ENCODE peak calls at places on chromosomes 12 and 14, in ten cellular contexts. Z, W, F, R, B, P, O, N, L and M are unnamed samples.

GRCh38 chr14:74244115-74244514 is 4.9 kb downstream of the VSX2 start:
- DNase-seq in R (no peak), L (no peak), B (no peak), Z (no peak), O (no peak), P (no peak), F (no peak), W (no peak), N (no peak), M (no peak)

GRCh38 chr12:74111688-74112360 is 425.8 kb upstream of the ATXN7L3B start:
- DNase-seq in F (no peak), R (no peak), L (no peak), W (no peak), Z (no peak), P (peak; percentile 5), N (peak; percentile 46), O (peak; percentile 14), B (no peak), M (no peak)

GRCh38 chr12:27003421-27004311 is 10.5 kb downstream of the TM7SF3 start:
- DNase-seq in P (no peak), R (no peak), N (no peak), W (no peak), Z (no peak), O (no peak), B (no peak), L (no peak), F (no peak), M (no peak)

GRCh38 chr12:94111290-94111689 is 37.1 kb upstream of the PLXNC1 start:
- DNase-seq in N (no peak), B (no peak), Z (no peak), W (no peak), L (no peak), P (no peak), F (no peak), R (no peak), O (no peak), M (no peak)

GRCh38 chr14:73462815-73463214 is 4.5 kb upstream of the NUMB start:
- DNase-seq in N (no peak), O (no peak), L (no peak), F (no peak), R (no peak), W (no peak), P (no peak), Z (no peak), B (no peak), M (no peak)

GRCh38 chr12:52870361-52871290 is 21.8 kb upstream of the KRT78 start:
- DNase-seq in N (peak; percentile 29), P (no peak), W (no peak), R (no peak), B (peak; percentile 44), O (peak; percentile 54), Z (no peak), F (peak; percentile 73), L (peak; percentile 81), M (no peak)

GRCh38 chr12:52082988-52083637 is 3.6 kb downstream of the SMIM41 start:
- DNase-seq in B (peak; percentile 46), F (peak; percentile 68), P (peak; percentile 49), N (peak; percentile 38), L (peak; percentile 61), O (peak; percentile 82), R (no peak), W (no peak), Z (peak; percentile 52), M (no peak)

GRCh38 chr12:46221255-46222128 is 47.4 kb downstream of the SLC38A1 start:
- DNase-seq in R (no peak), W (no peak), F (no peak), P (peak; percentile 78), Z (peak; percentile 45), B (no peak), O (no peak), N (peak; percentile 73), L (no peak), M (no peak)

GRCh38 chr14:98916036-98916435 is 356.0 kb downstream of the BCL11B start:
- DNase-seq in L (no peak), F (no peak), O (no peak), W (no peak), N (no peak), B (no peak), P (no peak), R (no peak), Z (no peak), M (no peak)

GRCh38 chr14:98915625-98916024 is 356.4 kb downstream of the BCL11B start:
- DNase-seq in Z (no peak), B (no peak), R (no peak), P (no peak), O (no peak), N (no peak), W (no peak), L (no peak), F (no peak), M (no peak)

GRCh38 chr14:98924046-98924445 is 348.0 kb downstream of the BCL11B start:
- DNase-seq in R (peak; percentile 4), N (no peak), L (no peak), O (no peak), W (no peak), F (no peak), P (no peak), Z (no peak), B (no peak), M (no peak)

GRCh38 chr14:98923596-98923995 is 348.4 kb downstream of the BCL11B start:
- DNase-seq in L (no peak), N (no peak), F (no peak), W (no peak), R (no peak), Z (no peak), B (no peak), P (no peak), O (no peak), M (no peak)

GRCh38 chr14:98919431-98919830 is 352.6 kb downstream of the BCL11B start:
- DNase-seq in Z (no peak), N (no peak), W (no peak), P (no peak), O (no peak), B (no peak), F (no peak), R (peak; percentile 7), L (no peak), M (no peak)
- H3K4me3 ChIP-seq in Z (no peak overlapping the region), N (no peak overlapping the region), W (no peak overlapping the region), P (no peak overlapping the region), O (no peak overlapping the region), B (no peak overlapping the region), F (no peak overlapping the region), R (no peak overlapping the region), L (no peak overlapping the region), M (no peak overlapping the region)

DNA sequence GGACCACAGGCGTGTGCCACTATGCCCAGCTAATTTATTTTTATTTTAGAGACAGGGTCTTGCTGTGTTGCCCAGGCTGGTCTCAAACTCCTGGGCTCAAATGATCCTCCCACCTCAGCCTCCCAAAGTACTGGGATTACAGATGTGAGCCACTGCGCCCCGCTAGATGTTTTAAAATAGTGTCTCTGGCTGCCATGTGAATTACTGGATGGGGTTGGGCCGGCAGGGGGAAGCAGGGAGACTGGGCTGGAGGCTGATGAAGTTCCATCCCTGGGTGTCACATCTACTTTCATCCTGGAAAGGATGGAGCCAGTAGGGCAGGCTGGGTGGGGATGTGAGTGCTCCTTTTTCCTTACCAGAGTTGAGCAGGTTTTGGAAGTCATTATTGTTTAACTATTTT is 46.1 kb downstream of the DNAH10 start:
- DNase-seq in B (no peak), Z (peak; percentile 17), W (no peak), F (no peak), P (peak; percentile 3), O (no peak), N (no peak), L (no peak), R (no peak), M (no peak)
- TF ChIP-seq CTCF in B (no peak), Z (peak; percentile 46), W (peak; percentile 44), F (no peak), P (peak; percentile 26), O (no peak), N (no peak), L (no peak), R (no peak), M (peak; percentile 39)

GRCh38 chr12:81252228-81252627 is 174.3 kb downstream of the ACSS3 start:
- DNase-seq in Z (peak; percentile 12), P (no peak), O (no peak), W (no peak), F (no peak), N (no peak), L (no peak), R (no peak), B (no peak), M (no peak)

GRCh38 chr12:81257952-81258551 is 180.2 kb downstream of the ACSS3 start:
- DNase-seq in P (peak; percentile 47), O (no peak), W (no peak), Z (peak; percentile 21), F (no peak), L (no peak), B (peak; percentile 62), R (no peak), N (peak; percentile 70), M (peak; percentile 36)

GRCh38 chr12:81255456-81255855 is 177.6 kb downstream of the ACSS3 start:
- DNase-seq in R (no peak), W (no peak), L (no peak), O (no peak), B (no peak), P (no peak), Z (no peak), N (no peak), F (no peak), M (no peak)

GRCh38 chr12:81255947-81256346 is 178.1 kb downstream of the ACSS3 start:
- DNase-seq in B (no peak), P (no peak), F (no peak), O (no peak), W (no peak), R (no peak), L (no peak), N (no peak), Z (no peak), M (no peak)

DNA sequence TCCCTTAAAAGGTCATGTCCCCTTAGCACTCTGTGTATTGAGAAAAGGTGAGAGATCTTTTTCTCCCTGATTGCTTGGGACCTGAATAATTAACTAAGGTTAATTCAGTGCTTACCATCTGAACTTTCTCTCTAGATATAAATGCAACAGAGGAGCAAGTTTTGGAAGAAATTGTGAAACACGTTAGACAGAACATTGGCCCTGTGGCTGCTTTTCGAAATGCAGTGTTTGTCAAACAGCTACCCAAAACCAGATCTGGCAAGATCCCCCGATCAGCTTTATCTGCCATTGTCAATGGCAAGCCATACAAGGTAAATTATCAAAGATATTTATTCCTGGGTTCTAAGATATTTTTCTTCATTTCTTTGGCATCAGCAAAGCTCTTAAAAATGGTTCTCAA is 175.5 kb downstream of the ACSS3 start:
- DNase-seq in F (no peak), O (no peak), N (no peak), W (no peak), Z (no peak), L (no peak), B (no peak), P (no peak), R (no peak), M (no peak)
- H3K4me3 ChIP-seq in F (no peak overlapping the region), O (no peak overlapping the region), N (no peak overlapping the region), W (no peak overlapping the region), Z (no peak overlapping the region), L (no peak overlapping the region), B (no peak overlapping the region), P (no peak overlapping the region), R (no peak overlapping the region), M (no peak overlapping the region)

DNA sequence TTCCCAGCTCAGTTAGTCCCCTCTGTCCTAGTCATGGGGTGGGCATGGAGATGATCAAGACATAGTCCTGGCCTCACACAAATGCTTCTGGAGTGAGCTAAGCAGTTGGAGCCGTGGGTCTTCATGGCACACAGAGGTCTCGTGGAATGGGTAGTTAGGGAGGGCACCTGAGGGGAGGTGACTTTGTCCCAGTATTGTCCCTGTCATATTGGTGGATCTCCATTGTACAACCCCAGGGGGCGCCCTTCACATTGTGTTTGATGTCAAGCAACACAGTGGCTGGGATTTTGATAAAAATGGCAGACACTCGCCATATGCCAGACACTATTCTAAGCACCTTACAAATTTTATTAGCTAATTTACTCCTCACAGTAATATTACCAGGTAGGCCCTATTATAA is 175.4 kb upstream of the LHX5 start:
- DNase-seq in Z (no peak), R (no peak), W (no peak), P (no peak), O (no peak), B (no peak), N (no peak), L (no peak), F (no peak), M (no peak)
- TF ChIP-seq CTCF in Z (no peak), R (no peak), W (peak; percentile 28), P (no peak), O (no peak), B (no peak), N (no peak), L (no peak), F (no peak), M (peak; percentile 14)